ENCODE peak calls at places on chromosomes 11 and 22, in eight cellular contexts. C is GM23338; D is Peyer's patch; U is CD8-positive, alpha-beta T cell; B is colonic mucosa; I is thoracic aorta; K is right atrium auricular region; E is CD8-positive, alpha-beta memory T cell. A is an unnamed sample. For H3K4me1, the result is how much of the 10 kb centered on the place peaks cover.

GRCh38 chr22:36144886-36145541 is 15.5 kb downstream of the APOL3 start:
- DNase-seq in C (peak), D (no peak), U (no peak), B (peak), I (no peak), K (peak), E (peak), A (peak)

GRCh38 chr11:69649576-69649900 is 8.6 kb downstream of the CCND1 start:
- DNase-seq in C (no peak), D (peak), U (no peak), B (no peak), I (no peak), K (no peak), E (no peak), A (no peak)

GRCh38 chr11:120857508-120857907 is 166.4 kb upstream of the TBCEL start:
- DNase-seq in C (no peak), D (no peak), U (no peak), B (no peak), I (no peak), K (no peak), E (no peak), A (no peak)

GRCh38 chr11:26805001-26805400 is 83.1 kb upstream of the SLC5A12 start:
- DNase-seq in C (peak), D (no peak), U (no peak), B (no peak), I (no peak), K (no peak), E (no peak), A (no peak)

GRCh38 chr11:42657169-42657568 is 654.6 kb upstream of the API5 start:
- DNase-seq in C (no peak), D (no peak), U (no peak), B (no peak), I (no peak), K (no peak), E (no peak), A (no peak)

GRCh38 chr11:22244986-22245592 is 52.2 kb downstream of the ANO5 start:
- DNase-seq in C (peak), D (no peak), U (no peak), B (no peak), I (no peak), K (peak), E (no peak), A (peak)

GRCh38 chr11:35893796-35894475 is 49.9 kb upstream of the LDLRAD3 start:
- DNase-seq in C (peak), D (peak), U (no peak), B (peak), I (no peak), K (no peak), E (no peak), A (no peak)

GRCh38 chr11:77039491-77040400 is 5.5 kb downstream of the B3GNT6 start:
- DNase-seq in C (peak), D (peak), U (no peak), B (peak), I (no peak), K (no peak), E (no peak), A (no peak)

GRCh38 chr11:126246636-126247035 is 22.1 kb downstream of the SRPRA start:
- DNase-seq in C (no peak), D (no peak), U (no peak), B (no peak), I (no peak), K (no peak), E (no peak), A (no peak)

GRCh38 chr22:25364736-25365241 is 145.3 kb downstream of the CRYBB2 start:
- DNase-seq in C (no peak), D (no peak), U (no peak), B (peak), I (no peak), K (no peak), E (no peak), A (no peak)

GRCh38 chr22:50605349-50606074 is 4.9 kb downstream of the MAPK8IP2 start:
- DNase-seq in C (no peak), D (no peak), U (no peak), B (no peak), I (no peak), K (no peak), E (no peak), A (no peak)

GRCh38 chr22:49771266-49772065 is 56.2 kb downstream of the BRD1 start:
- DNase-seq in C (peak), D (peak), U (no peak), B (no peak), I (no peak), K (no peak), E (no peak), A (no peak)

GRCh38 chr22:18031670-18032454 is 7.5 kb upstream of the MICAL3 start:
- DNase-seq in C (no peak), D (no peak), U (no peak), B (no peak), I (no peak), K (no peak), E (no peak), A (no peak)

GRCh38 chr11:95147364-95147905 is 57.8 kb downstream of the ENDOD1 start:
- DNase-seq in C (no peak), D (no peak), U (no peak), B (no peak), I (no peak), K (peak), E (no peak), A (no peak)

GRCh38 chr11:56624661-56625110 is 10.0 kb upstream of the OR5M1 start:
- DNase-seq in C (peak), D (no peak), U (no peak), B (peak), I (no peak), K (no peak), E (no peak), A (no peak)

GRCh38 chr22:47052236-47053012 is 290.0 kb downstream of the TBC1D22A start:
- DNase-seq in C (no peak), D (peak), U (no peak), B (no peak), I (no peak), K (no peak), E (no peak), A (no peak)

GRCh38 chr11:112778091-112778889 is 182.9 kb upstream of the NCAM1 start:
- DNase-seq in C (no peak), D (no peak), U (no peak), B (no peak), I (no peak), K (no peak), E (no peak), A (no peak)

GRCh38 chr11:6610591-6610990 is 1.4 kb downstream of the TAF10 start:
- DNase-seq in C (no peak), D (no peak), U (no peak), B (peak), I (no peak), K (no peak), E (no peak), A (no peak)

GRCh38 chr11:6608011-6608410 is 4.0 kb downstream of the TAF10 start:
- DNase-seq in C (no peak), D (no peak), U (no peak), B (peak), I (no peak), K (peak), E (no peak), A (peak)

GRCh38 chr11:6607190-6607635 is 3.6 kb downstream of the ILK start:
- DNase-seq in C (no peak), D (no peak), U (no peak), B (peak), I (no peak), K (no peak), E (no peak), A (peak)

GRCh38 chr11:6609502-6610015 is 2.5 kb downstream of the TAF10 start:
- DNase-seq in C (no peak), D (no peak), U (no peak), B (peak), I (no peak), K (peak), E (no peak), A (no peak)

GRCh38 chr11:6608726-6609501 is 3.1 kb downstream of the TAF10 start:
- DNase-seq in C (no peak), D (no peak), U (no peak), B (peak), I (no peak), K (peak), E (no peak), A (peak)
- H3K27ac ChIP-seq in C (peak), D (peak), U (no peak), B (peak), I (peak), K (peak), E (no peak), A (peak)

DNA sequence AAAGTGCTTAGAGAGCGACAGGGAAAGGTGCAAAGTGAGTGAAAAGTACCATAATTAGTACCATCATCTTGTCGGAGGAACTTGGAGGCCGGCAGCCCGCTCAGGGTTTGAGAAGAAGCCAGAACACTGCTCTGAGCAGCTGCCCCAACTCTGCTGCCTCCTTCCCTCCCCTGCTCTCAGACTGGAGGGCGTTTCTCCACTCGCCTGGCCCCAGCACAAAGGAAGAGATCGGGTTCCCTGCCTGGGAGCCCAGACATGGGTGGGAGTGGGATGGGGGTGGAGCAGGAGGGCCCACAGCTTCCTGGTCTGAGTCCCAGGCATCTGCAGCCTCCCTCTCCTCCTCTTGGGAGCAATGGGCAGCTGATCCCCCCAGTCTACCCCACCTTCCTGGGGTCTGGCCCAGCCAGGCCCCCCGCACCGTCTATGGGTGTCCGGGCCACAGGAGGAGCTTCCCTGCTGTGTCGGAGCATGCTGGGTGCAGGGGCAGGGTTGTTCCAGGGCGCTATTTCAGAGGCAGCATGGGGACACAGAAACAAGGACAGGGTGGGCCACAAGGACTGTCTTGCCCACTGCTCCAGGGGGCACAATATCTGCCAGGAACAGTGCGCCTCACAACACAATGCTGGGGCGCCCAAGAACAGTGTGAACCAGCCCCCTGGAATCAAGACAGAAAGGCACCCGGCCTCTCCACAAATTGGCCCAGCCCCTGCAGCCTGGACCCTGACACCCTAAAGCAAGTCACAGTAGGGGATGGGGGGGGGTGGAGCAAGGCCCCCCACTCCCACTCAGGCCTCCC is 4.8 kb downstream of the LIF start:
- DNase-seq in C (no peak), D (no peak), U (no peak), B (no peak), I (no peak), K (no peak), E (no peak), A (no peak)
- H3K4me1 ChIP-seq in C (under half), D (under half), U (under half), B (under half), I (under half), K (under half), E (under half), A (under half)

GRCh38 chr11:19951558-19952083 is 208.7 kb downstream of the DBX1 start:
- DNase-seq in C (peak), D (no peak), U (no peak), B (no peak), I (no peak), K (no peak), E (peak), A (no peak)

GRCh38 chr11:19953909-19954308 is 206.4 kb downstream of the DBX1 start:
- DNase-seq in C (peak), D (no peak), U (no peak), B (no peak), I (no peak), K (no peak), E (no peak), A (no peak)

GRCh38 chr11:19953342-19953741 is 206.9 kb downstream of the DBX1 start:
- DNase-seq in C (peak), D (no peak), U (no peak), B (no peak), I (no peak), K (no peak), E (no peak), A (no peak)

GRCh38 chr11:19954899-19955298 is 205.4 kb downstream of the DBX1 start:
- DNase-seq in C (no peak), D (no peak), U (no peak), B (no peak), I (no peak), K (no peak), E (no peak), A (no peak)

GRCh38 chr11:19952101-19952605 is 208.1 kb downstream of the DBX1 start:
- DNase-seq in C (no peak), D (no peak), U (no peak), B (no peak), I (no peak), K (no peak), E (no peak), A (no peak)
- H3K4me3 ChIP-seq in C (no peak), D (no peak), U (no peak), B (no peak), I (no peak), K (no peak), E (no peak), A (no peak)

DNA sequence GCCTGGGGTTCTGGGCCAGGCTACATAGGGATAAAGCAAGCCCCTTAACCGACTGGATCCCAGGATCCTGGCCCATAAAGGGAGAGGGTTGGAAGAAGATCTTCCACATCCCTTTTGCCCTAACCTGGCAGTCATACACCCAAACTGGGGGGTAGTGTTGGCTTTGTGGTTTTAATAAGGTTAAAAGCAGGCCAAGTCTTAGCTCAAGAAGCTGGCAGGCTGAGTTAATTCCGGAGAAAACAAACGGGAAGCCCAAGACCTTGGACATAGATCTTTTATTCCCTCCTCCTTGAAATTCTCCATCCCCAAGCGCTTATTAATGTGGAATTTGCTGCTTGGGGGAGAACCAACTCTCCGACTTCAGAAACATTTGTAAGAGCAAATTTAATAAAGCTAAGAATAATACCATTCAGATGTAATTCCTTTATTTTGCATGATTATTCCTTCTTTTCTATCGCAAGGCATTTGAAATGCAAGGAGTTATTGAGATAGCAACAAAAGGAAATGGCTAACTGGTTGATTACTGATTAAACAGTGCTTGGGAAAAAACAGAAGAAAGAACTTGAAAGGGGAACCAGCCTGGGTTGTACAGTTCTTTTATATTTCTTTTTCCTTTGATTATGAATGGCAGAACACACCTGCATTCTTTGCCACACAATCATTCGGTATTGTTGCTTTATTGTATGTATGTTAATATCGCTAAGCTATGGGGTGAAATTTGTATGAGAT is 6.2 kb upstream of the ARHGAP8 start:
- DNase-seq in C (no peak), D (no peak), U (no peak), B (no peak), I (no peak), K (no peak), E (no peak), A (no peak)
- H3K27ac ChIP-seq in C (no peak), D (no peak), U (no peak), B (peak), I (no peak), K (no peak), E (no peak), A (no peak)

DNA sequence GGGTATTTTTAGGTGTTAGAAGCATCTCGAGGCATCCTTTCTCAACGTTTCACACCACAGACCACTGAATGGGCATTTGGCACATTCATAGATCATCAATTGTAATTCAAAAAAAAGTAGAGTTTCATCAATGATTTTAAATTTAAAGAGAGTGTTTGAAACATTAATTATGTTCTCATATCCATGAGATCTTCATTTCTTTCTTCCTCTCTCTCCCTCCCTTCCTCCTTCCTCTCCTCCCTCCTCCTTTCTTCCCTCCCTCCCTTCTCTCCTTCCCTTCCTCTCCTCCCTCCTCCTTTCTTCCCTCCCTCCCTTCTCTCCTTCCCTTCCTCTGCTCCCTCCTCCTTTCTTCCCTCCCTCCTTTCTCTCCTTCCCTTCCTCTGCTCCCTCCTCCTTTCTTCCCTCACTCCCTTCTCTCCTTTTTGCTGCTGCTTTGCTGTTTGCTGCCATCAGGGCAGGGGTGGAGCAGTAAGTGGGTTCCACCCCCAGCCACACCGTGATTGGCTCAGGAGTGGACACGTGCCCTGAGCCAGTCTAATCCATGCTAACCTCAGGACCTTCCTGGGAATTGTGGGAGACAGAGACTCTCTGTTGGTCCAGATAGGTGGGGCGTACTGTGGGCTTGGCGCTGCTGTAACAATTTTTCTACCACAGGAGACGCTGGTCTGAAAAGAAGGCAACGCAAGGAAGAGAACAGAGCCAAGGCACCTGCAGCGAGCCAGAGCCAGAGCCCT is 33.8 kb upstream of the APOBEC3A start:
- DNase-seq in C (peak), D (peak), U (no peak), B (peak), I (peak), K (peak), E (no peak), A (peak)
- H3K4me1 ChIP-seq in C (under half), D (under half), U (under half), B (under half), I (under half), K (under half), E (under half), A (under half)

DNA sequence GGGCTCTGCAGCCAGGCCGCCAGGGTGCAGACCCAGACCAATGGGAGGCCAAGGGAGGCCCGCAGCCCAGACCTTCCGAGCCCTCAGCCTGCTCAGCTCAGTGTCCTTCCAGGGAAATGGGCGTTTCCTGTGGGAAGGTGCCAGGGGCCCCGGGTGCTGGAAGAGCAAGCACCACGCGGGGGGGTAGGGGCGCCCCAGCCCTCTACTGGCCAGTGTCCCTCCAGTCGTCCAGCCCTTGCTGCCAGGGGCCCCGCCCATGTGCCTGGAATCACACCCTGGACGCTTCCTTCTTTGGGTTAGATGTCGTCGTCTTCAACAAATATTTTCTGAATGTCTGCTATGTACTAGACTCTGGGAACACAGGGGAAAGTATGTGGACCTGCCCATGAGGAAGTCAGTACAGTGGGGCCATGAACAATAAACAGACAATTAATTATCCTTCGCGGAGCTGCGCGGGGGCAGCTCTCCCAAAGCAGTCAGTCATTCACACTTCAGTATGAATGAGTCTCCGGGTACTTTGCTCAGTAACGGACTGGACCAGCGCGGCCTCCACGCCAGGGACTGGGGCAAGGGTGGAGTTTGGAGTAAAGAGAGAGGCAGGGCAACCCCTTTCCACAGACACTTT is 60.2 kb downstream of the CDKN1C start:
- DNase-seq in C (no peak), D (peak), U (no peak), B (peak), I (peak), K (peak), E (no peak), A (peak)
- H3K4me3 ChIP-seq in C (no peak), D (no peak), U (no peak), B (no peak), I (peak), K (peak), E (no peak), A (no peak)

DNA sequence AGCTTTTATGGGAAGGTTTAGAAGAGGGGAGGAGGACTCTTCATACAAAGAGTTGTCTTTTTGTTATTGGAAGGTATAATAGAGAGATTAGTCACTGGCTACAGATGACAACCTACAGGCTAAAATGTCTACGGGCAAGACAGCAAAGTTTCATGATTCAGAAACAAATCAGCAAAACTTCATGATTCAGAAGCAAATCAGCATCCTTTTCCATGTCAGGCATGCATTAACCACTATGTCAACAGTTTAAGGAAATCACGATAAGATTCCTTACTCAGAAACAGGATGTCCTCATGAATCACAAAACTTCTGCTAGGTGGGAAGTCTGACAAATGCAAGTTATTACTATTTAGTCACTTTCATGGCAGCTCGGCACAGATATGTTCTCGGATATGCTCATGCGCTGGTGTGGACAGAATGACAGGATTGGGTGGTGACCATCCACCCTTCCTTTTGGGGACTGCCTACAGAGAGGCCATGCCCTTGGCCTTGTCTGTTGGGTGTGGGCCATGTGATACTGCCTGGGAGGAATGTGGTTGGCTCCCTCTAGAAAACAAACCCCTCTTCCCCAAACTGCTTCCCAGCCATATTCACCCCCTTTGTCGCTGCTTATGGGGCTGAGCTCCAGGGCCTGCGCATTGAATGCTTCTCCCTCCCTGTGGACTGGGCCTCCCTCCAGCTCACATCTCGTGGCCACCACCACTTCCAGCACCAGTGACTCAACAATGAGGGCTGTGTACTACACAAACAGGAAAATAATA is 10.2 kb downstream of the C11orf91 start:
- DNase-seq in C (no peak), D (no peak), U (no peak), B (peak), I (peak), K (peak), E (no peak), A (no peak)
- H3K27ac ChIP-seq in C (no peak), D (no peak), U (no peak), B (peak), I (peak), K (peak), E (no peak), A (peak)

GRCh38 chr11:75826463-75827220 is 11.6 kb downstream of the UVRAG start:
- DNase-seq in C (peak), D (no peak), U (no peak), B (no peak), I (no peak), K (no peak), E (no peak), A (no peak)
- H3K4me1 ChIP-seq in C (under half), D (under half), U (under half), B (under half), I (under half), K (under half), E (under half), A (under half)

GRCh38 chr11:65223031-65223430 is 38.7 kb upstream of the POLA2 start:
- DNase-seq in C (no peak), D (no peak), U (no peak), B (no peak), I (no peak), K (no peak), E (no peak), A (no peak)
- H3K4me3 ChIP-seq in C (no peak), D (no peak), U (no peak), B (no peak), I (no peak), K (no peak), E (no peak), A (no peak)